ENCODE peak calls at places on chromosomes 1 and 21, in six cellular contexts. C, W, M, V, J and T are unnamed samples.

GRCh38 chr1:61058477-61059245 is 23.7 kb upstream of the NFIA start:
- DNase-seq in W (no peak), C (no peak), V (no peak), J (peak; percentile 55), M (no peak), T (peak; percentile 64)

GRCh38 chr1:101769520-101769919 is 227.2 kb downstream of the OLFM3 start:
- DNase-seq in V (no peak), C (no peak), J (peak; percentile 34), M (peak; percentile 3), W (no peak), T (peak; percentile 2)

GRCh38 chr1:74468982-74469603 is 43.3 kb downstream of the LRRC53 start:
- DNase-seq in M (peak; percentile 45), C (no peak), W (no peak), J (peak; percentile 61), V (no peak), T (peak; percentile 28)

GRCh38 chr1:174005032-174005431 is 17.1 kb downstream of the RC3H1 start:
- DNase-seq in J (peak; percentile 74), V (no peak), M (peak; percentile 74), W (no peak), C (no peak), T (peak; percentile 48)

GRCh38 chr1:180272395-180272794 is 42.3 kb downstream of the LHX4 start:
- DNase-seq in C (no peak), W (no peak), J (no peak), M (no peak), V (no peak), T (no peak)

GRCh38 chr1:246462986-246463385 is 44.1 kb downstream of the SMYD3 start:
- DNase-seq in J (no peak), W (no peak), M (no peak), V (no peak), C (no peak), T (no peak)

GRCh38 chr21:44427241-44428120 is 27.8 kb upstream of the LRRC3 start:
- DNase-seq in J (no peak), M (no peak), W (peak; percentile 50), V (no peak), C (no peak), T (no peak)

GRCh38 chr1:228986093-228986904 is 251.0 kb downstream of the RHOU start:
- DNase-seq in C (no peak), V (no peak), W (peak; percentile 91), M (no peak), J (no peak), T (no peak)

GRCh38 chr1:117812868-117813511 is 116.4 kb downstream of the GDAP2 start:
- DNase-seq in W (no peak), M (no peak), J (no peak), V (no peak), C (no peak), T (peak; percentile 41)

GRCh38 chr1:228875741-228876140 is 140.5 kb downstream of the RHOU start:
- DNase-seq in J (no peak), M (no peak), W (no peak), V (no peak), C (no peak), T (no peak)

GRCh38 chr1:173954179-173954578 is 37.1 kb upstream of the SERPINC1 start:
- DNase-seq in J (peak; percentile 28), W (no peak), M (no peak), V (no peak), C (no peak), T (no peak)

GRCh38 chr1:1206376-1207253 is at the start of gene TNFRSF18:
- DNase-seq in V (peak; percentile 57), J (no peak), W (no peak), M (peak; percentile 81), C (no peak), T (no peak)

GRCh38 chr1:110262846-110263631 is 52.9 kb downstream of the KCNC4 start:
- DNase-seq in M (no peak), V (no peak), W (no peak), J (no peak), C (no peak), T (no peak)

GRCh38 chr1:94246692-94247145 is 9.3 kb upstream of the ARHGAP29 start:
- DNase-seq in J (peak; percentile 61), M (no peak), V (no peak), W (no peak), C (no peak), T (no peak)

GRCh38 chr1:12143631-12144155 is 23.1 kb upstream of the TNFRSF1B start:
- DNase-seq in C (peak; percentile 65), V (no peak), J (peak; percentile 98), M (no peak), W (peak; percentile 94), T (peak; percentile 96)

GRCh38 chr1:27504588-27505419 is 14.8 kb upstream of the WASF2 start:
- DNase-seq in V (peak; percentile 58), C (no peak), M (no peak), J (peak; percentile 44), W (peak; percentile 91), T (peak; percentile 87)

GRCh38 chr1:231419738-231420298 is 2.3 kb downstream of the EGLN1 start:
- DNase-seq in J (no peak), M (no peak), V (no peak), W (no peak), C (no peak), T (peak; percentile 36)

GRCh38 chr1:160137216-160137862 is 14.1 kb upstream of the ATP1A4 start:
- DNase-seq in M (no peak), V (no peak), J (no peak), W (no peak), C (no peak), T (no peak)

GRCh38 chr1:25566730-25567341 is 23.4 kb downstream of the LDLRAP1 start:
- DNase-seq in V (peak; percentile 32), W (peak; percentile 89), M (no peak), C (no peak), J (peak; percentile 70), T (peak; percentile 78)

GRCh38 chr21:25561668-25562641 is 45.3 kb downstream of the MRPL39 start:
- DNase-seq in C (no peak), M (peak; percentile 64), V (peak; percentile 74), W (peak; percentile 73), J (peak; percentile 74), T (peak; percentile 79)

GRCh38 chr1:93448292-93448982 is 519 bp downstream of the FNBP1L start:
- DNase-seq in J (peak; percentile 20), C (no peak), V (peak; percentile 76), W (peak; percentile 80), M (peak; percentile 53), T (peak; percentile 49)

GRCh38 chr1:34753163-34753562 is 1.7 kb upstream of the GJB5 start:
- DNase-seq in M (no peak), J (no peak), V (no peak), C (no peak), W (no peak), T (no peak)

GRCh38 chr1:33186936-33187335 is 5.1 kb upstream of the TRIM62 start:
- DNase-seq in J (no peak), M (peak; percentile 1), C (no peak), W (no peak), V (no peak), T (no peak)

GRCh38 chr1:210372491-210372890 is 43.8 kb downstream of the HHAT start:
- DNase-seq in M (no peak), V (no peak), C (no peak), J (no peak), W (no peak), T (peak; percentile 66)

GRCh38 chr1:110771245-110772022 is 96.7 kb upstream of the KCNA3 start:
- DNase-seq in W (no peak), J (no peak), C (no peak), M (no peak), V (no peak), T (no peak)

GRCh38 chr1:244302889-244303609 is 148.7 kb downstream of the ADSS2 start:
- DNase-seq in V (no peak), W (no peak), J (peak; percentile 66), M (no peak), C (no peak), T (peak; percentile 59)

GRCh38 chr1:23217421-23218115 is at the start of gene HTR1D:
- DNase-seq in J (no peak), V (peak; percentile 79), W (no peak), M (no peak), C (no peak), T (no peak)

GRCh38 chr1:59199734-59200376 is 97.0 kb upstream of the FGGY start:
- DNase-seq in W (no peak), V (no peak), J (no peak), M (no peak), C (no peak), T (no peak)